ENCODE peak calls at places on chromosomes 2 and 18, in ten cellular contexts. One of them, this sample, is unnamed.

GRCh38 chr2:1816414-1816911 is 72.1 kb upstream of the PXDN start:
- DNase-seq in fibroblast of the conjunctiva: no peak
- DNase-seq in NCI-H1436: no peak
- DNase-seq in PC-3: no peak
- DNase-seq in HTR-8/SVneo: no peak
- DNase-seq in hypothalamus: peak; percentile 54
- DNase-seq in lung microvascular endothelial cell: no peak
- DNase-seq in T-helper 17 cell: no peak
- DNase-seq in stimulated activated CD4-positive, alpha-beta T cell treated with anti-CD3 and anti-CD28 coated beads, TNF-alpha, amount 100 ng/mL, for 4 hours: no peak
- DNase-seq in cardiac muscle cell: no peak
- DNase-seq in this sample: no peak

GRCh38 chr2:26922638-26923466 is 47.6 kb upstream of the MAPRE3 start:
- DNase-seq in fibroblast of the conjunctiva: peak; percentile 13
- DNase-seq in NCI-H1436: no peak
- DNase-seq in PC-3: peak; percentile 65
- DNase-seq in HTR-8/SVneo: peak; percentile 57
- DNase-seq in hypothalamus: peak; percentile 63
- DNase-seq in lung microvascular endothelial cell: peak; percentile 76
- DNase-seq in T-helper 17 cell: no peak
- DNase-seq in stimulated activated CD4-positive, alpha-beta T cell treated with anti-CD3 and anti-CD28 coated beads, TNF-alpha, amount 100 ng/mL, for 4 hours: peak; percentile 3
- DNase-seq in cardiac muscle cell: peak; percentile 81
- DNase-seq in this sample: no peak

GRCh38 chr18:37985126-37985525 is 419.5 kb upstream of the CELF4 start:
- DNase-seq in fibroblast of the conjunctiva: no peak
- DNase-seq in NCI-H1436: peak; percentile 17
- DNase-seq in PC-3: no peak
- DNase-seq in HTR-8/SVneo: no peak
- DNase-seq in hypothalamus: no peak
- DNase-seq in lung microvascular endothelial cell: no peak
- DNase-seq in T-helper 17 cell: no peak
- DNase-seq in stimulated activated CD4-positive, alpha-beta T cell treated with anti-CD3 and anti-CD28 coated beads, TNF-alpha, amount 100 ng/mL, for 4 hours: no peak
- DNase-seq in cardiac muscle cell: peak; percentile 54
- DNase-seq in this sample: no peak

GRCh38 chr2:161905389-161906046 is 168.5 kb downstream of the DPP4 start:
- DNase-seq in fibroblast of the conjunctiva: no peak
- DNase-seq in NCI-H1436: peak; percentile 93
- DNase-seq in PC-3: peak; percentile 81
- DNase-seq in HTR-8/SVneo: peak; percentile 0
- DNase-seq in hypothalamus: no peak
- DNase-seq in lung microvascular endothelial cell: peak; percentile 3
- DNase-seq in T-helper 17 cell: no peak
- DNase-seq in stimulated activated CD4-positive, alpha-beta T cell treated with anti-CD3 and anti-CD28 coated beads, TNF-alpha, amount 100 ng/mL, for 4 hours: no peak
- DNase-seq in cardiac muscle cell: no peak
- DNase-seq in this sample: no peak

GRCh38 chr2:230130668-230131364 is 62.1 kb upstream of the SLC16A14 start:
- DNase-seq in fibroblast of the conjunctiva: peak; percentile 88
- DNase-seq in NCI-H1436: no peak
- DNase-seq in PC-3: no peak
- DNase-seq in HTR-8/SVneo: peak; percentile 53
- DNase-seq in hypothalamus: no peak
- DNase-seq in lung microvascular endothelial cell: peak; percentile 38
- DNase-seq in T-helper 17 cell: no peak
- DNase-seq in stimulated activated CD4-positive, alpha-beta T cell treated with anti-CD3 and anti-CD28 coated beads, TNF-alpha, amount 100 ng/mL, for 4 hours: no peak
- DNase-seq in cardiac muscle cell: no peak
- DNase-seq in this sample: no peak

GRCh38 chr18:14189858-14190257 is 57.6 kb upstream of the ZNF519 start:
- DNase-seq in fibroblast of the conjunctiva: peak; percentile 34
- DNase-seq in NCI-H1436: no peak
- DNase-seq in PC-3: peak; percentile 94
- DNase-seq in HTR-8/SVneo: peak; percentile 6
- DNase-seq in hypothalamus: no peak
- DNase-seq in lung microvascular endothelial cell: peak; percentile 11
- DNase-seq in T-helper 17 cell: no peak
- DNase-seq in stimulated activated CD4-positive, alpha-beta T cell treated with anti-CD3 and anti-CD28 coated beads, TNF-alpha, amount 100 ng/mL, for 4 hours: no peak
- DNase-seq in cardiac muscle cell: no peak
- DNase-seq in this sample: no peak

GRCh38 chr2:33340265-33340664 is 136.2 kb upstream of the RASGRP3 start:
- DNase-seq in fibroblast of the conjunctiva: no peak
- DNase-seq in NCI-H1436: no peak
- DNase-seq in PC-3: no peak
- DNase-seq in HTR-8/SVneo: no peak
- DNase-seq in hypothalamus: peak; percentile 16
- DNase-seq in lung microvascular endothelial cell: no peak
- DNase-seq in T-helper 17 cell: no peak
- DNase-seq in stimulated activated CD4-positive, alpha-beta T cell treated with anti-CD3 and anti-CD28 coated beads, TNF-alpha, amount 100 ng/mL, for 4 hours: no peak
- DNase-seq in cardiac muscle cell: no peak
- DNase-seq in this sample: no peak

GRCh38 chr2:64837925-64838641 is 151.1 kb upstream of the SLC1A4 start:
- DNase-seq in fibroblast of the conjunctiva: no peak
- DNase-seq in NCI-H1436: no peak
- DNase-seq in PC-3: peak; percentile 66
- DNase-seq in HTR-8/SVneo: no peak
- DNase-seq in hypothalamus: no peak
- DNase-seq in lung microvascular endothelial cell: no peak
- DNase-seq in T-helper 17 cell: no peak
- DNase-seq in stimulated activated CD4-positive, alpha-beta T cell treated with anti-CD3 and anti-CD28 coated beads, TNF-alpha, amount 100 ng/mL, for 4 hours: no peak
- DNase-seq in cardiac muscle cell: no peak
- DNase-seq in this sample: no peak

GRCh38 chr2:55581875-55582547 is 35.4 kb downstream of the PPP4R3B start:
- DNase-seq in fibroblast of the conjunctiva: peak; percentile 21
- DNase-seq in NCI-H1436: no peak
- DNase-seq in PC-3: no peak
- DNase-seq in HTR-8/SVneo: no peak
- DNase-seq in hypothalamus: no peak
- DNase-seq in lung microvascular endothelial cell: no peak
- DNase-seq in T-helper 17 cell: no peak
- DNase-seq in stimulated activated CD4-positive, alpha-beta T cell treated with anti-CD3 and anti-CD28 coated beads, TNF-alpha, amount 100 ng/mL, for 4 hours: no peak
- DNase-seq in cardiac muscle cell: no peak
- DNase-seq in this sample: no peak

GRCh38 chr2:143246815-143247744 is 117.9 kb downstream of the ARHGAP15 start:
- DNase-seq in fibroblast of the conjunctiva: no peak
- DNase-seq in NCI-H1436: no peak
- DNase-seq in PC-3: no peak
- DNase-seq in HTR-8/SVneo: no peak
- DNase-seq in hypothalamus: no peak
- DNase-seq in lung microvascular endothelial cell: no peak
- DNase-seq in T-helper 17 cell: peak; percentile 17
- DNase-seq in stimulated activated CD4-positive, alpha-beta T cell treated with anti-CD3 and anti-CD28 coated beads, TNF-alpha, amount 100 ng/mL, for 4 hours: no peak
- DNase-seq in cardiac muscle cell: no peak
- DNase-seq in this sample: no peak

GRCh38 chr18:32175265-32175664 is 14.6 kb upstream of the MEP1B start:
- DNase-seq in fibroblast of the conjunctiva: no peak
- DNase-seq in NCI-H1436: no peak
- DNase-seq in PC-3: no peak
- DNase-seq in HTR-8/SVneo: no peak
- DNase-seq in hypothalamus: peak; percentile 7
- DNase-seq in lung microvascular endothelial cell: no peak
- DNase-seq in T-helper 17 cell: no peak
- DNase-seq in stimulated activated CD4-positive, alpha-beta T cell treated with anti-CD3 and anti-CD28 coated beads, TNF-alpha, amount 100 ng/mL, for 4 hours: no peak
- DNase-seq in cardiac muscle cell: no peak
- DNase-seq in this sample: no peak

This sample was measured in CD8-positive, alpha-beta T cell.